ENCODE peak calls at places on chromosomes 11 and 22, in five cellular contexts. One of them, this sample, is unnamed.

GRCh38 chr22:23522642-23523251 is 57.3 kb downstream of the IGLL1 start:
- DNase-seq in H1: no peak
- DNase-seq in HCT116: no peak
- DNase-seq in GM12878: no peak
- DNase-seq in K562: peak; percentile 30
- DNase-seq in this sample: no peak

GRCh38 chr11:83766932-83767331 is 480.8 kb upstream of the CCDC90B start:
- DNase-seq in H1: no peak
- DNase-seq in HCT116: no peak
- DNase-seq in K562: no peak
- DNase-seq in GM12878: no peak
- DNase-seq in this sample: no peak

GRCh38 chr11:119103793-119104192 is 2.1 kb upstream of the DPAGT1 start:
- DNase-seq in H1: no peak
- DNase-seq in HCT116: no peak
- DNase-seq in GM12878: no peak
- DNase-seq in K562: peak; percentile 62
- DNase-seq in this sample: no peak

GRCh38 chr22:17952273-17952801 is 72.0 kb downstream of the MICAL3 start:
- DNase-seq in HCT116: no peak
- DNase-seq in GM12878: no peak
- DNase-seq in K562: peak; percentile 19
- DNase-seq in H1: no peak
- DNase-seq in this sample: no peak

GRCh38 chr22:39490135-39490798 is 11.8 kb upstream of the MIEF1 start:
- DNase-seq in K562: peak; percentile 90
- DNase-seq in HCT116: peak; percentile 79
- DNase-seq in H1: peak; percentile 39
- DNase-seq in GM12878: no peak
- DNase-seq in this sample: no peak

GRCh38 chr22:43441216-43441615 is 29.4 kb downstream of the MPPED1 start:
- DNase-seq in HCT116: no peak
- DNase-seq in GM12878: no peak
- DNase-seq in K562: no peak
- DNase-seq in H1: no peak
- DNase-seq in this sample: no peak

GRCh38 chr22:44691796-44692661 is 10.0 kb upstream of the PRR5 start:
- DNase-seq in H1: no peak
- DNase-seq in K562: no peak
- DNase-seq in HCT116: no peak
- DNase-seq in GM12878: no peak
- DNase-seq in this sample: no peak

GRCh38 chr11:17391493-17392355 is 3.3 kb upstream of the KCNJ11 start:
- DNase-seq in HCT116: no peak
- DNase-seq in K562: no peak
- DNase-seq in GM12878: no peak
- DNase-seq in H1: no peak
- DNase-seq in this sample: no peak

GRCh38 chr11:66421492-66422205 is 814 bp downstream of the NPAS4 start:
- DNase-seq in GM12878: peak; percentile 37
- DNase-seq in HCT116: peak; percentile 55
- DNase-seq in H1: peak; percentile 85
- DNase-seq in K562: peak; percentile 90
- DNase-seq in this sample: peak; percentile 88

GRCh38 chr22:22731374-22731676 is 86.9 kb downstream of the GGTLC2 start:
- DNase-seq in K562: no peak
- DNase-seq in HCT116: no peak
- DNase-seq in H1: no peak
- DNase-seq in GM12878: no peak
- DNase-seq in this sample: no peak

GRCh38 chr11:64150481-64151239 is 15.3 kb downstream of the MACROD1 start:
- DNase-seq in HCT116: no peak
- DNase-seq in GM12878: no peak
- DNase-seq in H1: no peak
- DNase-seq in K562: no peak
- DNase-seq in this sample: no peak

DNA sequence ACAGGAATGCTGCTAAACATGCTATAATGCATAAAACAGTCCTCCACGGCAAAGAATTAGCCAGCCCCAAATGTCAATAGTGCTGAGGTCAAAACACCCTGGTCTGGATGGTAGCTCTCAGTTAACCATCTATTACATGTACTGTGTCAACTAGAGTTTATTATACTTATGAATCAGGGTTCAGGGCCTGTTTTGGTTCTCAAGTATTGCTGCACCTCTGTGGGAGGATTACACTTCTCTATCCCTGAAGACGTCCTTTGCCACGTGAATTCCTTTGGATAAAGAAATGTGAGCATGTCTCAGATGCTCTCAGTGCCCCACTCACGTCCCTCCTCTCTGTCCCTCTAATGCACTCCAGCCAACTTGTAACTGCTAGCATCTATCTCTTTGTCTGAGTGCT is 53.4 kb downstream of the SLC1A2 start:
- DNase-seq in HCT116: no peak
- DNase-seq in H1: no peak
- DNase-seq in GM12878: no peak
- DNase-seq in K562: no peak
- DNase-seq in this sample: no peak
- TF ChIP-seq ZNF274 in HCT116: no peak
- TF ChIP-seq ZNF274 in H1: no peak
- TF ChIP-seq ZNF274 in GM12878: no peak
- TF ChIP-seq ZNF274 in K562: no peak
- TF ChIP-seq ZNF274 in this sample: no peak

DNA sequence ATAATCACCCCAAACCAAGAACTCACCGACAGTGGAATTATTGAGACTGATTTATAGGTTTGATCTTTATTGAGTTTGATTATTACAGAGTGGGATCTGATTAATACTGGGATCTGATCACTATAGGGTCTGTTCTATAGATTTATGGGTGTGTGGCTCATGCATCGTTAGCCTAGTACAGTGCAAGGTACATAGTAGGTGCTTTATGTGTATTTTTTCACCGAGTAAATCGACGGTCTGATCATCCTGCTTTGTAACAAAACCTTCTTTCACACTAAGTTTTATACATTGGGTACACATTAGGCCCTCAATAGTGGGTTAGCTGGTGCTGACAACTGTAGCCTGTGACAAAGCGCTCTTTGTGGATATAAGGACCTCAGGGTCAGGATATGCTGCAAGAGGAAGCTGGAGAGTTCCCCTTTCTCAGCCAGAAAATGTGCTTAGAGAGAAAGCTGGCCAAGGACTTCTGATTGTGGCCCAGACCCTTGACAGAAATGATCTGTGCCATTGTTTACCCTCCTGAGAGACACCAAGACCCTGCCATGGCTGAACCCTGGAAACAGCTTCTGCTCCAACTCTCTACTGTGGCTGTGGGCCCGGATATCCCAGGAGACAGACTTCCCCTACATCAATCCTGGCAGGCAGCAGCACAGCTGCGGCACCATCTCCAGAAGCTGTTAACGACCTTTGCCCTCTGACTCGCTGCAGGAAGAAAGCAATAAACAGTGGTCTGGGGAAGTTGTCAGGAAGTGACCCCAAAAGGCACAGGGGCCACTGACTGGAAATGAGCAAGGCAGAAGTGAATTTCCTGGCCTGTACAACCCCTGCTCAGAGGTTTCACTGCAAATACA is 16.1 kb upstream of the TPP1 start:
- DNase-seq in H1: no peak
- DNase-seq in HCT116: no peak
- DNase-seq in K562: peak; percentile 70
- DNase-seq in GM12878: no peak
- DNase-seq in this sample: no peak
- H3K4me1 ChIP-seq in H1: no peaks in the 10 kb centered on the region
- H3K4me1 ChIP-seq in HCT116: peaks cover 14% of the 10 kb centered on the region
- H3K4me1 ChIP-seq in K562: peaks cover 30% of the 10 kb centered on the region
- H3K4me1 ChIP-seq in GM12878: no peaks in the 10 kb centered on the region
- H3K4me1 ChIP-seq in this sample: peaks cover 2% of the 10 kb centered on the region

GRCh38 chr11:117449111-117449693 is 121.5 kb downstream of the CEP164 start:
- DNase-seq in GM12878: no peak
- DNase-seq in HCT116: no peak
- DNase-seq in K562: no peak
- DNase-seq in H1: no peak
- DNase-seq in this sample: no peak
- TF ChIP-seq ZNF274 in GM12878: no peak
- TF ChIP-seq ZNF274 in HCT116: no peak
- TF ChIP-seq ZNF274 in K562: no peak
- TF ChIP-seq ZNF274 in H1: no peak
- TF ChIP-seq ZNF274 in this sample: no peak

GRCh38 chr11:12846766-12847615 is 162.1 kb upstream of the RASSF10 start:
- DNase-seq in GM12878: no peak
- DNase-seq in H1: no peak
- DNase-seq in HCT116: no peak
- DNase-seq in K562: no peak
- DNase-seq in this sample: no peak

GRCh38 chr11:12848413-12848812 is 160.7 kb upstream of the RASSF10 start:
- DNase-seq in H1: no peak
- DNase-seq in K562: no peak
- DNase-seq in GM12878: no peak
- DNase-seq in HCT116: no peak
- DNase-seq in this sample: no peak

GRCh38 chr11:12842933-12843636 is 166.0 kb upstream of the RASSF10 start:
- DNase-seq in H1: no peak
- DNase-seq in GM12878: no peak
- DNase-seq in HCT116: no peak
- DNase-seq in K562: peak; percentile 95
- DNase-seq in this sample: no peak

GRCh38 chr11:12841946-12842630 is 167.0 kb upstream of the RASSF10 start:
- DNase-seq in K562: peak; percentile 75
- DNase-seq in H1: no peak
- DNase-seq in GM12878: no peak
- DNase-seq in HCT116: no peak
- DNase-seq in this sample: no peak

DNA sequence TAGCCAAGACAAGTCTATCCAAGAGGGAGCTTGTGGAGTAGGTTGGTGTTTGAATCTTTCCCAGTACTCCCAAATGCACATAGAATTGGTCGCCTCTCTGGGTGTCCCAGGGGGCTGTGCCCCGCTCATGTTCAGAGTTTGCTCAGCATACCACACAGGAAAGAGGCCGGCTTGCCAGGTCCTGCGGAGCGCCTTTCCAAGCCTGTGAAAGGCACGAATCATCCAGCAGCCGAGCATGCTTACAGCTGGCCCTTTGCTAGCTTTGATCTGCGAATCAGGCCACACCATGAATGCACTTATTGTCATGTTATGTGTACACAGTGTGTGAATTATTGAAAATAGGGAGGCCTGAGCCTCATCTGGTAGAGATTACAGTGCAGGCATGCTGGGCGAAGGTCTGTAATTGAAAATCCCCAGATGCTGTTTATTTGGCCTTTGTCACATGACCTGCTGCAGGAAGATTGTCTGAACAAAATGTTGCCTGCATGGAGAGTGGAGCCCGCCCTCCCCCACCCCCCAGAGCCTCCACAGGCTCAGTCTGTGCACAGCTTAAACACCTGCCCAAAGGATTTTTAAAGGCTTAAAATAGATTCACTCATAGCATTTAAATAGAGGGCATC is 163.3 kb upstream of the RASSF10 start:
- DNase-seq in H1: no peak
- DNase-seq in GM12878: no peak
- DNase-seq in K562: peak; percentile 71
- DNase-seq in HCT116: no peak
- DNase-seq in this sample: no peak
- H3K4me1 ChIP-seq in H1: peaks cover 19% of the 10 kb centered on the region
- H3K4me1 ChIP-seq in GM12878: no peaks in the 10 kb centered on the region
- H3K4me1 ChIP-seq in K562: peaks cover 10% of the 10 kb centered on the region
- H3K4me1 ChIP-seq in HCT116: peaks cover 18% of the 10 kb centered on the region
- H3K4me1 ChIP-seq in this sample: peaks cover 7% of the 10 kb centered on the region

DNA sequence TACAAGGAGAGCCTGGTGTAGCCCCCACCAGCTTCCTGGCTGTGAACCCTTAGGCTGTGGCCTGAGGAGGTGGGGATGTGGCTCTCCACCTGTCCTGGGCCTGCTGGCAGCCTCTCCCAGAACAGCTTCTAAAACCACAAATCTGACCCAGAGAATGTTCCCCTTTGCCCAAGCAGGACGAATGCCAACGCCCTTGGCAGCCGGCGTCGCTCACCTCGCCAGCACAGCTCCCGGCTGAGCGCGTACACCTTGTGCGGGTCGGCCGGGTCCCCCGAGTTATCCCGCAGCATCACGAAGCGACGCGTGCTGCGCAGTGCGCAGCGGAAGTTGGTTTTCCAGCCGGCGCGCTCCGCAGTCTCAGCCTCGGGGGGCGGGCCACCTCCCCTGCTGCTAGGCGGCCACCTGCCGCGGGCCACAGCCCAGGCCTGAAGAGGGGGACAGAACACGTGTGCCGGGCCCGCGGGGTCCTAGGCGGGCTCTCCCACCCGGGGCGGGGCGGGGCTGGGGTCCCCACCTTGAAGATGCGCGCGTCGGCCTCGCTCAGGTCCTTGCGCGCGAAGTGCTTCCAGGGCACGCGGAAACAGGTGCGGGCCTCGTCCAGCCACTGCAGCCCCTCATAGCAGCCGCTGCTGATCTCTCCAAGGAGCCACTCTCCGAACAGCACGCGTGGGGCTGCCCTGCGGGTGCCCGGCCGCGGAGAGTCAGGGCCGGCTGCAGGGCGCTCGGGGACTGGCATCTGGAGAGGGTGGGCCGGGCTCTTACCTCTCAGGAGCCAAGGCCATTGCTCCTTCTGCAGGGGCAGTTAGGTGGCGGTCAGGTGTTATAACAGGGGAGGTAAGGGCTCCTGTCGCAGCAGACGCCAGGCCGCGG is 932 bp downstream of the IRF7 start:
- DNase-seq in H1: no peak
- DNase-seq in HCT116: no peak
- DNase-seq in K562: no peak
- DNase-seq in GM12878: no peak
- DNase-seq in this sample: no peak
- TF ChIP-seq ZNF274 in H1: no peak
- TF ChIP-seq ZNF274 in HCT116: no peak
- TF ChIP-seq ZNF274 in K562: no peak
- TF ChIP-seq ZNF274 in GM12878: no peak
- TF ChIP-seq ZNF274 in this sample: no peak

DNA sequence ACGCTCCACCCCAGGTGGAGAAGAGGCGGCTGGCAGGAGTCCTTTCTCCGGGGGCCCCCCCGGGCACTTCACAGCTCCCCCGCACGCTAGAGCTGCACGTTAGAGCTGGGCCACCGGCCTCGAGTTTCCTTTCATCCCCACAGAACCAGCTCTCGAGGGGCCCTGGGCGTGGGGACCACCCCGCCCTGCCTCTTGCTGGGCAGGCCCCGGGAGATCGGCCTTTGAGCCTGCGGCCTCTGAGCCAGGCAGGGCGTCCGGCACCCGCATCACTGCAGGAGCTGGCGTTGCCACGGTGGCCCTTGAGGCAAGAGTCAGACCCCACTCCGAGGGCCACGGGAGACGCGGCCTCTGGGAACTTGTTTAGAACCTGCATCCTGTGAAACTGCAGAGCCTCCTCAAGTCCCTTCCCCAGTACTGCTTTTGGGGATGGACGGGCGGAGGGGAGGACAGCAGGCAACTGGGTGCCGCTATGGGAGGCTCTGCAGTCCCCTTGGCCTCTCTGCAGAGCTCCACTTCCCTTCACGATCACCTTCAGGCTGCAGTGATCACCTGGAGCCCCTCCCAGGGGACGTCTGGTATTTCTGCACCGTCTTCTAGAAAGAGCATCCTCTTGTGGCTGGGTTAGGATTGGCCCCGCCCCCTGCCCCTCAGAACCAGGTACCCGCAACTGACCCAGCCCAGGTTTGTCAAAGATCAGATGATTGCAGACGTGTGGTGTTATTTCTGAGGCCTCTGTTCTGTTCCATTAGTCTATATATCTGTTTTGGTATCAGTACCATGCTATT is 13.9 kb upstream of the GAL start:
- DNase-seq in HCT116: no peak
- DNase-seq in GM12878: no peak
- DNase-seq in K562: no peak
- DNase-seq in H1: no peak
- DNase-seq in this sample: no peak
- H3K4me1 ChIP-seq in HCT116: no peaks in the 10 kb centered on the region
- H3K4me1 ChIP-seq in GM12878: no peaks in the 10 kb centered on the region
- H3K4me1 ChIP-seq in K562: peaks cover 18% of the 10 kb centered on the region
- H3K4me1 ChIP-seq in H1: peaks cover 5% of the 10 kb centered on the region
- H3K4me1 ChIP-seq in this sample: peaks cover 2% of the 10 kb centered on the region

GRCh38 chr11:72519220-72519881 is 85.0 kb upstream of the CLPB start:
- DNase-seq in K562: no peak
- DNase-seq in HCT116: no peak
- DNase-seq in GM12878: no peak
- DNase-seq in H1: no peak
- DNase-seq in this sample: no peak
- TF ChIP-seq ZNF274 in K562: no peak
- TF ChIP-seq ZNF274 in HCT116: no peak
- TF ChIP-seq ZNF274 in GM12878: no peak
- TF ChIP-seq ZNF274 in H1: no peak
- TF ChIP-seq ZNF274 in this sample: no peak